ENCODE peak calls at places on chromosome 2, in eight cellular contexts. X is T-cell; A is RWPE1; T is effector CD4-positive, alpha-beta T cell; V is activated CD4-positive, alpha-beta T cell treated with anti-CD3 and anti-CD28 coated beads for 48 hours; U is ELR; J is AG08396; Q is fibroblast of lung. D is an unnamed sample.

GRCh38 chr2:192298664-192299063 is 103.9 kb upstream of the TMEFF2 start:
- DNase-seq in X (no peak), A (no peak), T (no peak), V (no peak), U (peak; percentile 3), J (no peak), Q (peak; percentile 3), D (no peak)

GRCh38 chr2:20353597-20353996 is 3.0 kb upstream of the PUM2 start:
- DNase-seq in X (no peak), A (peak; percentile 38), T (no peak), V (no peak), U (no peak), J (no peak), Q (no peak), D (no peak)

GRCh38 chr2:95207111-95207961 is at the start of gene ZNF892:
- DNase-seq in X (peak; percentile 55), A (peak; percentile 97), T (peak; percentile 67), V (peak; percentile 89), U (peak; percentile 92), J (peak; percentile 97), Q (peak; percentile 91), D (peak; percentile 36)

GRCh38 chr2:20221169-20221938 is 3.6 kb downstream of the SDC1 start:
- DNase-seq in X (no peak), A (no peak), T (no peak), V (no peak), U (peak; percentile 62), J (peak; percentile 70), Q (peak; percentile 80), D (no peak)

GRCh38 chr2:64015898-64016297 is 3.3 kb downstream of the VPS54 start:
- DNase-seq in X (no peak), A (no peak), T (no peak), V (no peak), U (peak; percentile 45), J (no peak), Q (no peak), D (no peak)

GRCh38 chr2:207683879-207684627 is 27.4 kb upstream of the CCNYL1 start:
- DNase-seq in X (no peak), A (no peak), T (no peak), V (no peak), U (peak; percentile 88), J (peak; percentile 44), Q (peak; percentile 89), D (peak; percentile 91)

GRCh38 chr2:128306931-128307460 is 11.7 kb downstream of the HS6ST1 start:
- DNase-seq in X (no peak), A (no peak), T (no peak), V (no peak), U (no peak), J (no peak), Q (no peak), D (no peak)

GRCh38 chr2:29900971-29901633 is 20.3 kb downstream of the ALK start:
- DNase-seq in X (no peak), A (no peak), T (no peak), V (no peak), U (no peak), J (no peak), Q (no peak), D (no peak)

GRCh38 chr2:114006460-114006859 is 116.6 kb downstream of the ACTR3 start:
- DNase-seq in X (no peak), A (no peak), T (no peak), V (no peak), U (no peak), J (no peak), Q (no peak), D (no peak)

GRCh38 chr2:239570216-239570925 is 169.6 kb upstream of the HDAC4 start:
- DNase-seq in X (no peak), A (no peak), T (no peak), V (no peak), U (no peak), J (no peak), Q (no peak), D (no peak)

GRCh38 chr2:21500546-21500945 is 376.8 kb downstream of the TDRD15 start:
- DNase-seq in X (no peak), A (no peak), T (no peak), V (no peak), U (no peak), J (no peak), Q (no peak), D (no peak)

GRCh38 chr2:180730976-180731375 is 249.4 kb upstream of the UBE2E3 start:
- DNase-seq in X (no peak), A (no peak), T (no peak), V (no peak), U (peak; percentile 44), J (no peak), Q (peak; percentile 37), D (no peak)